ENCODE peak calls at places on chromosome 19, in six cellular contexts. L is fibroblast of lung, U is Peyer's patch, X is body of pancreas, W is HFF-Myc, V is choroid plexus epithelial cell. F is an unnamed sample.

GRCh38 chr19:41000310-41000737 is 9.2 kb downstream of the CYP2B6 start:
- DNase-seq in L (no peak), U (no peak), X (peak; percentile 7), W (no peak), V (peak; percentile 14), F (no peak)

GRCh38 chr19:13118424-13119193 is 545 bp downstream of the NACC1 start:
- DNase-seq in L (no peak), U (peak; percentile 59), X (peak; percentile 45), W (no peak), V (peak; percentile 52), F (no peak)

GRCh38 chr19:18896421-18896841 is 473 bp upstream of the CERS1 start:
- DNase-seq in L (no peak), U (no peak), X (no peak), W (no peak), V (no peak), F (no peak)

GRCh38 chr19:17739121-17739875 is 12.0 kb upstream of the FCHO1 start:
- DNase-seq in L (no peak), U (peak; percentile 87), X (peak; percentile 43), W (no peak), V (no peak), F (no peak)

GRCh38 chr19:46863818-46864629 is 3.2 kb downstream of the ARHGAP35 start:
- DNase-seq in L (peak; percentile 57), U (no peak), X (peak; percentile 51), W (peak; percentile 38), V (peak; percentile 66), F (no peak)

GRCh38 chr19:18520848-18521691 is 800 bp downstream of the ELL start:
- DNase-seq in L (no peak), U (peak; percentile 71), X (peak; percentile 47), W (no peak), V (no peak), F (no peak)

GRCh38 chr19:1082165-1082927 is 12.8 kb downstream of the POLR2E start:
- DNase-seq in L (no peak), U (peak; percentile 84), X (peak; percentile 97), W (no peak), V (peak; percentile 20), F (no peak)

GRCh38 chr19:1087813-1088418 is 7.3 kb downstream of the POLR2E start:
- DNase-seq in L (no peak), U (peak; percentile 88), X (peak; percentile 77), W (no peak), V (no peak), F (no peak)

GRCh38 chr19:13098291-13099072 is 4.2 kb downstream of the LYL1 start:
- DNase-seq in L (peak; percentile 58), U (peak; percentile 50), X (no peak), W (no peak), V (peak; percentile 46), F (no peak)

GRCh38 chr19:33505168-33505567 is 16.4 kb downstream of the PEPD start:
- DNase-seq in L (no peak), U (no peak), X (no peak), W (no peak), V (no peak), F (no peak)

GRCh38 chr19:19534556-19535265 is 3.4 kb upstream of the CILP2 start:
- DNase-seq in L (no peak), U (no peak), X (no peak), W (no peak), V (no peak), F (no peak)

GRCh38 chr19:34500656-34501120 is 19.1 kb downstream of the WTIP start:
- DNase-seq in L (no peak), U (no peak), X (no peak), W (no peak), V (no peak), F (no peak)

GRCh38 chr19:42198676-42199439 is 18.6 kb downstream of the DEDD2 start:
- DNase-seq in L (no peak), U (peak; percentile 92), X (no peak), W (no peak), V (no peak), F (no peak)

GRCh38 chr19:51407631-51408131 is 9.8 kb downstream of the SIGLEC10 start:
- DNase-seq in L (peak; percentile 39), U (peak; percentile 50), X (peak; percentile 25), W (no peak), V (peak; percentile 54), F (no peak)

GRCh38 chr19:610801-611505 is 21.3 kb downstream of the HCN2 start:
- DNase-seq in L (peak; percentile 69), U (peak; percentile 72), X (peak; percentile 39), W (no peak), V (peak; percentile 95), F (no peak)

GRCh38 chr19:44776402-44777096 is 1.1 kb upstream of the CBLC start:
- DNase-seq in L (no peak), U (no peak), X (no peak), W (no peak), V (no peak), F (no peak)

GRCh38 chr19:46639356-46640061 is 3.5 kb upstream of the GNG8 start:
- DNase-seq in L (peak; percentile 65), U (no peak), X (peak; percentile 44), W (peak; percentile 71), V (peak; percentile 52), F (no peak)

GRCh38 chr19:27741236-27741635 is 1471.7 kb downstream of the UQCRFS1 start:
- DNase-seq in L (no peak), U (no peak), X (no peak), W (no peak), V (no peak), F (no peak)

GRCh38 chr19:14006766-14007562 is 844 bp upstream of the RFX1 start:
- DNase-seq in L (no peak), U (no peak), X (no peak), W (no peak), V (no peak), F (no peak)

GRCh38 chr19:37342753-37343152 is 28.1 kb upstream of the ZNF527 start:
- DNase-seq in L (peak; percentile 18), U (no peak), X (no peak), W (peak; percentile 17), V (no peak), F (no peak)

GRCh38 chr19:15776991-15777787 is 10.3 kb upstream of the OR10H5 start:
- DNase-seq in L (no peak), U (no peak), X (no peak), W (no peak), V (no peak), F (no peak)

GRCh38 chr19:17915940-17916593 is 16.7 kb upstream of the CCDC124 start:
- DNase-seq in L (no peak), U (no peak), X (peak; percentile 15), W (no peak), V (no peak), F (no peak)

GRCh38 chr19:17933414-17934129 is 757 bp downstream of the CCDC124 start:
- DNase-seq in L (peak; percentile 8), U (no peak), X (no peak), W (no peak), V (peak; percentile 54), F (no peak)

DNA sequence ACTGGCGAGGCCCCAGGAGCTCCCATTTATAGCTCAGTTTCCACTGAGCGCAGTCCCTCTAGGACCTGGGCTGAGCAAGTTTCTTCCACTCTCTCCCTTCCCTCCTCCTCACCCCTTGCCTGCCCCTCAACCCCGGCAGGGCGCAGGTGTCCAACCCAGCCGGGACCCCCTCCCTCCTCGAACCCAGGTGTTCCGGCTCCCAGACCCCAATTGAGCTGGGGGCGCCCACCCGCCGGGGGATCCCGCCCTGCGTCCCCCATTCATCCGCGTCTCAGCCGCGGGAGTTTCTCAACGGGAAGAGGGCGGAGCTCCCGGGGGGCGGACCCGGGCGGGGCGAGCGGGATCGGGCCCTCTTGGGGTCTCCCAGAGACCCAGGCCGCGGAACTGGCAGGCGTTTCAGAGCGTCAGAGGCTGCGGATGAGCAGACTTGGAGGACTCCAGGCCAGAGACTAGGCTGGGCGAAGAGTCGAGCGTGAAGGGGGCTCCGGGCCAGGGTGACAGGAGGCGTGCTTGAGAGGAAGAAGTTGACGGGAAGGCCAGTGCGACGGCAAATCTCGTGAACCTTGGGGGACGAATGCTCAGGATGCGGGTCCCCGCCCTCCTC is at the start of gene KIRREL2:
- DNase-seq in L (no peak), U (no peak), X (peak; percentile 56), W (no peak), V (no peak), F (no peak)
- H3K4me3 ChIP-seq in L (no peak within 1 kb of the TSS), U (peak within 1 kb of the TSS; percentile 27), X (peak within 1 kb of the TSS; percentile 41), W (peak within 1 kb of the TSS; percentile 29), V (peak within 1 kb of the TSS; percentile 51), F (peak within 1 kb of the TSS; percentile 42)

GRCh38 chr19:49440439-49441209 is 703 bp downstream of the SLC17A7 start:
- DNase-seq in L (no peak), U (no peak), X (no peak), W (no peak), V (no peak), F (no peak)
- H3K4me3 ChIP-seq in L (no peak overlapping the region), U (peak overlapping the region; percentile 11), X (no peak overlapping the region), W (no peak overlapping the region), V (no peak overlapping the region), F (no peak overlapping the region)

DNA sequence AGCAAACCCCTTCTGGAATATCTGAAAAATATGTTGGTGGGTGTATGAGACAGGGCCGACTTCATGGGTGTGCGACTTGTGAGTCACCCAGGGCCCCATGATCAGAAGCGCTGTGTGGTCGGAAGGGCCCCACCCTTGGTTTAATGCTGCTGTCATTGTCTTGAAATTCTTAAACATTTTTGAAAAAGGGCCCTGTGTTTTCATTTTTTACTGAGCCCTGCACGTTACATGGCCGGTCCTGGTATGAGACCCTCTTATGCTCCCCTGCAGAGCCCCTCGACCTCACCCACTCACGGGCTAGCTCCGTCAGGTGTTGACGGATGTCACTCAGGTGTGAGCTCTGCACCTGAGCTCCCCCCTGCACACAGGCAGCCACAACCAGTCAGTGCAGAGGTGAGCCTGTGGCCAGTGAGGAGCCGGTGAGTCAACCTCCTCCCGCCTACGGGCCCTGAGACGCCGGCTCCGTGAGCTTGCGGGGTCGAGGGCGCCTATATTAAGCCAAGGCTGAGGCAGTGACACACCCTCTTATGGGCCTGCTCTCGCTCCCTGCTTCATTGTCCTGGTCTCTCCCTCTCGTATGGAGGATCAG is 27.7 kb downstream of the GADD45B start:
- DNase-seq in L (peak; percentile 77), U (no peak), X (no peak), W (peak; percentile 72), V (peak; percentile 71), F (no peak)
- H3K4me3 ChIP-seq in L (no peak overlapping the region), U (no peak overlapping the region), X (no peak overlapping the region), W (no peak overlapping the region), V (no peak overlapping the region), F (no peak overlapping the region)

GRCh38 chr19:56134655-56134922 is 6.5 kb upstream of the ZNF444 start:
- DNase-seq in L (no peak), U (no peak), X (no peak), W (no peak), V (no peak), F (no peak)
- H3K4me3 ChIP-seq in L (no peak overlapping the region), U (no peak overlapping the region), X (no peak overlapping the region), W (no peak overlapping the region), V (no peak overlapping the region), F (no peak overlapping the region)

F was measured in AG09309.